ENCODE peak calls at places on chromosomes 16 and 17, in eight cellular contexts. X is glutamatergic neuron; H is spleen; L is H7; C is psoas muscle; G is naive thymus-derived CD8-positive, alpha-beta T cell; T is iPS-NIHi11; I is dermis blood vessel endothelial cell. K is an unnamed sample.

GRCh38 chr16:57834936-57835335 is 32.6 kb upstream of the KIFC3 start:
- DNase-seq in X (no peak), H (no peak), L (no peak), C (no peak), G (no peak), T (peak; percentile 48), I (peak; percentile 9), K (no peak)

GRCh38 chr16:88533945-88534641 is 36.1 kb upstream of the ZC3H18 start:
- DNase-seq in X (peak; percentile 85), H (peak; percentile 95), L (peak; percentile 99), C (peak; percentile 85), G (peak; percentile 74), T (peak; percentile 98), I (peak; percentile 69), K (peak; percentile 84)

GRCh38 chr17:55462711-55463110 is 41.1 kb upstream of the MMD start:
- DNase-seq in X (no peak), H (no peak), L (no peak), C (no peak), G (no peak), T (no peak), I (no peak), K (no peak)

GRCh38 chr17:55266051-55266957 is 1.5 kb downstream of the HLF start:
- DNase-seq in X (no peak), H (peak; percentile 72), L (peak; percentile 72), C (no peak), G (no peak), T (peak; percentile 32), I (no peak), K (no peak)

GRCh38 chr16:1531638-1531910 is 1.9 kb upstream of the TMEM204 start:
- DNase-seq in X (no peak), H (no peak), L (no peak), C (no peak), G (no peak), T (no peak), I (no peak), K (no peak)

GRCh38 chr17:17964710-17965109 is 7.5 kb downstream of the TOM1L2 start:
- DNase-seq in X (no peak), H (no peak), L (no peak), C (no peak), G (no peak), T (no peak), I (no peak), K (no peak)

GRCh38 chr17:10702574-10702973 is 5.2 kb downstream of the ADPRM start:
- DNase-seq in X (no peak), H (no peak), L (no peak), C (no peak), G (no peak), T (no peak), I (peak; percentile 27), K (no peak)

GRCh38 chr17:77286641-77287431 is 146.1 kb downstream of the SEC14L1 start:
- DNase-seq in X (no peak), H (no peak), L (peak; percentile 42), C (peak; percentile 67), G (no peak), T (no peak), I (peak; percentile 86), K (peak; percentile 68)

GRCh38 chr17:9244066-9245052 is 223.0 kb downstream of the NTN1 start:
- DNase-seq in X (no peak), H (no peak), L (peak; percentile 69), C (peak; percentile 42), G (no peak), T (no peak), I (no peak), K (no peak)

GRCh38 chr16:89096768-89097527 is 3.3 kb downstream of the ACSF3 start:
- DNase-seq in X (no peak), H (peak; percentile 74), L (no peak), C (no peak), G (peak; percentile 79), T (no peak), I (no peak), K (no peak)

GRCh38 chr16:46859719-46860152 is 24.4 kb upstream of the GPT2 start:
- DNase-seq in X (no peak), H (peak; percentile 31), L (no peak), C (peak; percentile 44), G (no peak), T (peak; percentile 15), I (peak; percentile 84), K (no peak)

K was measured in heart left ventricle.